ENCODE peak calls at places on chromosomes 3 and 15, in eight cellular contexts. One of them, this sample, is unnamed.

GRCh38 chr3:45011756-45012441 is 14.2 kb upstream of the CLEC3B start:
- DNase-seq in HFFc6: peak
- DNase-seq in neural crest cell: no peak
- DNase-seq in sigmoid colon: peak
- DNase-seq in AG10803: peak
- DNase-seq in adrenal gland: peak
- DNase-seq in RWPE1: no peak
- DNase-seq in pancreas: no peak
- DNase-seq in this sample: peak

GRCh38 chr3:131694351-131694750 is 191.6 kb upstream of the MRPL3 start:
- DNase-seq in HFFc6: peak
- DNase-seq in neural crest cell: no peak
- DNase-seq in sigmoid colon: no peak
- DNase-seq in AG10803: peak
- DNase-seq in adrenal gland: no peak
- DNase-seq in RWPE1: no peak
- DNase-seq in pancreas: no peak
- DNase-seq in this sample: no peak

GRCh38 chr3:157327837-157328236 is 108.8 kb upstream of the PTX3 start:
- DNase-seq in HFFc6: no peak
- DNase-seq in neural crest cell: no peak
- DNase-seq in sigmoid colon: no peak
- DNase-seq in AG10803: no peak
- DNase-seq in adrenal gland: no peak
- DNase-seq in RWPE1: no peak
- DNase-seq in pancreas: no peak
- DNase-seq in this sample: no peak

GRCh38 chr15:87733005-87733404 is 523.5 kb downstream of the NTRK3 start:
- DNase-seq in HFFc6: no peak
- DNase-seq in neural crest cell: no peak
- DNase-seq in sigmoid colon: no peak
- DNase-seq in AG10803: peak
- DNase-seq in adrenal gland: no peak
- DNase-seq in RWPE1: no peak
- DNase-seq in pancreas: no peak
- DNase-seq in this sample: no peak

GRCh38 chr3:15933439-15934144 is 135.8 kb upstream of the ANKRD28 start:
- DNase-seq in HFFc6: peak
- DNase-seq in neural crest cell: no peak
- DNase-seq in sigmoid colon: no peak
- DNase-seq in AG10803: peak
- DNase-seq in adrenal gland: no peak
- DNase-seq in RWPE1: no peak
- DNase-seq in pancreas: no peak
- DNase-seq in this sample: no peak

GRCh38 chr3:55746808-55747413 is 259.8 kb upstream of the WNT5A start:
- DNase-seq in HFFc6: no peak
- DNase-seq in neural crest cell: no peak
- DNase-seq in sigmoid colon: no peak
- DNase-seq in AG10803: peak
- DNase-seq in adrenal gland: no peak
- DNase-seq in RWPE1: peak
- DNase-seq in pancreas: no peak
- DNase-seq in this sample: peak

GRCh38 chr15:70055601-70056051 is 42.1 kb downstream of the TLE3 start:
- DNase-seq in HFFc6: no peak
- DNase-seq in neural crest cell: no peak
- DNase-seq in sigmoid colon: no peak
- DNase-seq in AG10803: no peak
- DNase-seq in adrenal gland: no peak
- DNase-seq in RWPE1: no peak
- DNase-seq in pancreas: no peak
- DNase-seq in this sample: no peak

GRCh38 chr15:89378699-89379422 is 44.2 kb upstream of the POLG start:
- DNase-seq in HFFc6: no peak
- DNase-seq in neural crest cell: no peak
- DNase-seq in sigmoid colon: no peak
- DNase-seq in AG10803: no peak
- DNase-seq in adrenal gland: no peak
- DNase-seq in RWPE1: no peak
- DNase-seq in pancreas: no peak
- DNase-seq in this sample: no peak

GRCh38 chr3:105626739-105627138 is 242.1 kb downstream of the CBLB start:
- DNase-seq in HFFc6: no peak
- DNase-seq in neural crest cell: no peak
- DNase-seq in sigmoid colon: no peak
- DNase-seq in AG10803: no peak
- DNase-seq in adrenal gland: no peak
- DNase-seq in RWPE1: no peak
- DNase-seq in pancreas: no peak
- DNase-seq in this sample: no peak

DNA sequence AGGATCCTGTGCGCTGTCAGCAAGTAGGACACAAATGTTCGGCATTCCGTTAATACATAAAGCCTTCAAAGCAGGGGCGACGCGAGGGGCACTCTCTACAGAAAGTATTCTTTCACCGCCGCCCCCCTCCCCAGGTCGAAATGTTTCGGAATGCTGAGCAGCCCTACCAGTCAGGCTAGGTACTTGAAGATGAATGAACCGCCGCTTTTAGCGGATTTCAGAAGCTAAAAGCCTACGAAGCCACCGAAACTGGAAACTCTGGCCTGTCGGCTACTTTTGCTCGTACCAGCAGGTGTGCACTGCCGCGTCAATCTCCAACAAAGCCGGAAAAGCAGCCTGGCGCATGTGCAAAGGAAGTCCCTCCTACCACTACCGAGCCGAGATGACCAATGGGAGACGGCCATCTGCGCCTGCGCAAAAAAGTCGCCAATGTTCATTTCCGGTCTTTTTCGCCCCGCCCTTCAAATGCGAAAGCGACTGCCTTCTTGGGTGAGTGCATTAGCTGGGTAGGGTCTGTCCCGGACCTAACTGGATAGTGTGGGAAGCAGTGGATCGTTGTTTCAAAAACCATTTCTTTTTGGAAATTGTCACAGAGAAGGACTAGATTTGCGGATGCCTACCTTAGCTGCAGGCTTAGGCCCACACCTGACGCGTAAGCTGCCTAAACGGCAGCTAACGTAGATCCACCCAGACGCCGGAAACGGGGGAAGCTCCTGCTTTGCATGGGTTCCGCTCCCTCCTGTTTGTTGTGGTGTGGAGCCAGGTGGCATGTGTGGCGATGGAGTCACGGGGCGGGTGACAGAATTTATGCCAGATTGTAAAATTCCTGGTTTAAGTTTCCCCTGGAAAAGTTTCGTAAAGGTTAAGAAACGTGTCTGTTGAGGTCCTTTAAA is at the start of gene WDR5B:
- DNase-seq in HFFc6: peak
- DNase-seq in neural crest cell: peak
- DNase-seq in sigmoid colon: peak
- DNase-seq in AG10803: peak
- DNase-seq in adrenal gland: peak
- DNase-seq in RWPE1: peak
- DNase-seq in pancreas: peak
- DNase-seq in this sample: peak
- TF ChIP-seq CTCF in HFFc6: peak
- TF ChIP-seq CTCF in neural crest cell: peak
- TF ChIP-seq CTCF in sigmoid colon: peak
- TF ChIP-seq CTCF in AG10803: peak
- TF ChIP-seq CTCF in adrenal gland: no peak
- TF ChIP-seq CTCF in RWPE1: no peak
- TF ChIP-seq CTCF in pancreas: no peak
- TF ChIP-seq CTCF in this sample: no peak

GRCh38 chr15:40053234-40054055 is 14.5 kb upstream of the SRP14 start:
- DNase-seq in HFFc6: no peak
- DNase-seq in neural crest cell: no peak
- DNase-seq in sigmoid colon: peak
- DNase-seq in AG10803: no peak
- DNase-seq in adrenal gland: no peak
- DNase-seq in RWPE1: no peak
- DNase-seq in pancreas: peak
- DNase-seq in this sample: no peak
- TF ChIP-seq CTCF in HFFc6: peak
- TF ChIP-seq CTCF in neural crest cell: no peak
- TF ChIP-seq CTCF in sigmoid colon: no peak
- TF ChIP-seq CTCF in AG10803: no peak
- TF ChIP-seq CTCF in adrenal gland: no peak
- TF ChIP-seq CTCF in RWPE1: no peak
- TF ChIP-seq CTCF in pancreas: no peak
- TF ChIP-seq CTCF in this sample: peak

GRCh38 chr3:30531017-30531570 is 75.3 kb upstream of the TGFBR2 start:
- DNase-seq in HFFc6: no peak
- DNase-seq in neural crest cell: no peak
- DNase-seq in sigmoid colon: no peak
- DNase-seq in AG10803: no peak
- DNase-seq in adrenal gland: no peak
- DNase-seq in RWPE1: no peak
- DNase-seq in pancreas: no peak
- DNase-seq in this sample: no peak
- TF ChIP-seq CTCF in HFFc6: no peak
- TF ChIP-seq CTCF in neural crest cell: no peak
- TF ChIP-seq CTCF in sigmoid colon: no peak
- TF ChIP-seq CTCF in AG10803: no peak
- TF ChIP-seq CTCF in adrenal gland: no peak
- TF ChIP-seq CTCF in RWPE1: no peak
- TF ChIP-seq CTCF in pancreas: no peak
- TF ChIP-seq CTCF in this sample: no peak

GRCh38 chr15:37101634-37102314 is 1.4 kb upstream of the MEIS2 start:
- DNase-seq in HFFc6: peak
- DNase-seq in neural crest cell: peak
- DNase-seq in sigmoid colon: peak
- DNase-seq in AG10803: peak
- DNase-seq in adrenal gland: peak
- DNase-seq in RWPE1: peak
- DNase-seq in pancreas: peak
- DNase-seq in this sample: peak
- TF ChIP-seq CTCF in HFFc6: no peak
- TF ChIP-seq CTCF in neural crest cell: no peak
- TF ChIP-seq CTCF in sigmoid colon: no peak
- TF ChIP-seq CTCF in AG10803: no peak
- TF ChIP-seq CTCF in adrenal gland: no peak
- TF ChIP-seq CTCF in RWPE1: no peak
- TF ChIP-seq CTCF in pancreas: no peak
- TF ChIP-seq CTCF in this sample: no peak